ENCODE peak calls at places on chromosomes 12 and 14, in six cellular contexts. V is mammary epithelial cell, N is IMR-90, P is neural progenitor cell, S is endodermal cell, X is keratinocyte. J is an unnamed sample.

GRCh38 chr12:10623131-10623530 is 9.7 kb upstream of the MAGOHB start:
- DNase-seq in V (no peak), N (peak), P (no peak), S (no peak), X (no peak), J (peak)

GRCh38 chr12:51534216-51534615 is 56.8 kb upstream of the SCN8A start:
- DNase-seq in V (no peak), N (no peak), P (no peak), S (no peak), X (no peak), J (peak)

GRCh38 chr12:50239355-50239891 is 43.9 kb downstream of the LIMA1 start:
- DNase-seq in V (no peak), N (no peak), P (no peak), S (no peak), X (no peak), J (no peak)

GRCh38 chr12:84676787-84677186 is 235.8 kb downstream of the SLC6A15 start:
- DNase-seq in V (no peak), N (no peak), P (no peak), S (no peak), X (no peak), J (no peak)

GRCh38 chr14:20400965-20401593 is 12.2 kb downstream of the TEP1 start:
- DNase-seq in V (peak), N (peak), P (no peak), S (no peak), X (peak), J (peak)

GRCh38 chr12:124861492-124861891 is 2.2 kb downstream of the SCARB1 start:
- DNase-seq in V (peak), N (no peak), P (no peak), S (peak), X (no peak), J (peak)

GRCh38 chr12:132318618-132319033 is 10.8 kb downstream of the GALNT9 start:
- DNase-seq in V (no peak), N (no peak), P (no peak), S (no peak), X (no peak), J (no peak)

GRCh38 chr12:57844725-57845477 is 1.6 kb downstream of the CTDSP2 start:
- DNase-seq in V (peak), N (peak), P (peak), S (peak), X (no peak), J (peak)

GRCh38 chr14:73370561-73370960 is 87.8 kb downstream of the NUMB start:
- DNase-seq in V (no peak), N (no peak), P (no peak), S (no peak), X (no peak), J (no peak)

GRCh38 chr14:104999361-104999760 is 13.8 kb downstream of the CLBA1 start:
- DNase-seq in V (no peak), N (no peak), P (no peak), S (no peak), X (no peak), J (no peak)

GRCh38 chr12:7966558-7966957 is 30.6 kb upstream of the SLC2A3 start:
- DNase-seq in V (peak), N (no peak), P (no peak), S (no peak), X (no peak), J (peak)

GRCh38 chr12:132588319-132588718 is 22.1 kb downstream of the LRCOL1 start:
- DNase-seq in V (no peak), N (no peak), P (no peak), S (no peak), X (no peak), J (no peak)

GRCh38 chr14:81164167-81164774 is 56.5 kb downstream of the GTF2A1 start:
- DNase-seq in V (peak), N (peak), P (peak), S (peak), X (peak), J (peak)

GRCh38 chr12:122022393-122023338 is 982 bp downstream of the BCL7A start:
- DNase-seq in V (no peak), N (no peak), P (peak), S (peak), X (no peak), J (peak)

GRCh38 chr12:122023339-122024131 is 1.9 kb downstream of the BCL7A start:
- DNase-seq in V (peak), N (peak), P (peak), S (peak), X (no peak), J (peak)

GRCh38 chr12:122021822-122022392 is at the start of gene BCL7A:
- DNase-seq in V (peak), N (peak), P (peak), S (peak), X (no peak), J (peak)

GRCh38 chr12:122020795-122021192 is 890 bp upstream of the BCL7A start:
- DNase-seq in V (no peak), N (no peak), P (no peak), S (peak), X (no peak), J (no peak)

GRCh38 chr12:122021193-122021821 is 377 bp upstream of the BCL7A start:
- DNase-seq in V (no peak), N (no peak), P (peak), S (peak), X (no peak), J (peak)
- H3K4me3 ChIP-seq in V (peak), N (peak), P (peak), S (peak), X (peak), J (peak)

GRCh38 chr14:94376976-94377865 is 11.2 kb downstream of the SERPINA1 start:
- DNase-seq in V (no peak), N (no peak), P (no peak), S (peak), X (no peak), J (no peak)

GRCh38 chr14:94374749-94375148 is 13.7 kb downstream of the SERPINA1 start:
- DNase-seq in V (no peak), N (peak), P (no peak), S (no peak), X (no peak), J (no peak)

GRCh38 chr14:94377866-94378470 is 10.4 kb downstream of the SERPINA1 start:
- DNase-seq in V (no peak), N (no peak), P (no peak), S (peak), X (no peak), J (no peak)

GRCh38 chr14:94375552-94376107 is 12.8 kb downstream of the SERPINA1 start:
- DNase-seq in V (no peak), N (no peak), P (no peak), S (no peak), X (no peak), J (no peak)

GRCh38 chr14:94376108-94376975 is 12.1 kb downstream of the SERPINA1 start:
- DNase-seq in V (no peak), N (no peak), P (no peak), S (peak), X (no peak), J (no peak)
- H3K9ac ChIP-seq in V (no peak), N (no peak), P (no peak), S (no peak), X (no peak), J (no peak)

DNA sequence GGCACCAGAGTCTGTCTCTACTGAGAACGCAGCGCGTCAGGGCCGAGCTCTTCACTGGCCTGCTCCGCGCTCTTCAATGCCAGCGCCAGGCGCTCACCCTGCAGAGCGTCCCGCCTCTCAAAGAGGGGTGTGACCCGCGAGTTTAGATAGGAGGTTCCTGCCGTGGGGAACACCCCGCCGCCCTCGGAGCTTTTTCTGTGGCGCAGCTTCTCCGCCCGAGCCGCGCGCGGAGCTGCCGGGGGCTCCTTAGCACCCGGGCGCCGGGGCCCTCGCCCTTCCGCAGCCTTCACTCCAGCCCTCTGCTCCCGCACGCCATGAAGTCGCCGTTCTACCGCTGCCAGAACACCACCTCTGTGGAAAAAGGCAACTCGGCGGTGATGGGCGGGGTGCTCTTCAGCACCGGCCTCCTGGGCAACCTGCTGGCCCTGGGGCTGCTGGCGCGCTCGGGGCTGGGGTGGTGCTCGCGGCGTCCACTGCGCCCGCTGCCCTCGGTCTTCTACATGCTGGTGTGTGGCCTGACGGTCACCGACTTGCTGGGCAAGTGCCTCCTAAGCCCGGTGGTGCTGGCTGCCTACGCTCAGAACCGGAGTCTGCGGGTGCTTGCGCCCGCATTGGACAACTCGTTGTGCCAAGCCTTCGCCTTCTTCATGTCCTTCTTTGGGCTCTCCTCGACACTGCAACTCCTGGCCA is at the start of gene PTGDR:
- DNase-seq in V (peak), N (no peak), P (peak), S (peak), X (no peak), J (peak)
- H3K4me3 ChIP-seq in V (no peak), N (peak), P (peak), S (peak), X (no peak), J (peak)

GRCh38 chr12:116558280-116559079 is 701 bp upstream of the MAP1LC3B2 start:
- DNase-seq in V (no peak), N (no peak), P (no peak), S (no peak), X (no peak), J (no peak)
- H3K9ac ChIP-seq in V (peak), N (no peak), P (no peak), S (no peak), X (peak), J (peak)

DNA sequence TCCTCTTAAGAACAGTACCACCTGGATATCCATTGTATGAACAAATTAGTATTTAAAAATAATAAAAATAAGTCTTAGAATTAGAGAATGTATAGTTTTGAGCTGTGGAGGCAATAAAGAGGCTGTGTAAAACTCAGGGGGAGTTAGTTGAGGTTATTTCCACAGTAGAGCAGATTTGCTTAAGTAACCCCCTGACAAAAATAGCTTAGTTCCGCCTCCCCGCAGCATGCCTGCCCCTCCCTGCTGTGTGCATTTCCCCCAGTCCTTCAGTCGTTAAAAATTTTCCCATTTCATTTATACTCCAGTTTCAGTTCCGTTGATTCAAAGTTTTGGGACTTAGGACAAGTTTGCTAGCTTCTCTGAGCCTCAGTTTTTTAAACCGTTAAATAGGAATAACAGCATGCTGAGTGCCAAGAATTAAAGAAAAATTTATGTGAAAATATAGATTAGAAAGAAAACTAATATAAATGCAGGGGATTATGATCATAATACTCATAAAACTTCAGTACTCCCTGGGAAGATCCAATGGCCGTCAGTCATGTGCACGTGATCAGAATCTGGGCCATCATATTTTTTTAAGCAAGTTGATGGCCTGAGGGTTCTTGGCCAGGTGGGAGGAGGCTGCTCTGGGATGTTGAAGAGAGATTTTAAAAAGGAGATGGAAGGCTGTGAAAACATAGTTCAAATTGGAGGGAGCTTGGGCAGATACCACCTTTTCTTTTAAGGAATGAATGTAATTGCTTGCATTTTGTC is 14.5 kb upstream of the SLC38A2 start:
- DNase-seq in V (no peak), N (peak), P (peak), S (peak), X (no peak), J (peak)
- H3K4me3 ChIP-seq in V (no peak), N (peak), P (no peak), S (no peak), X (peak), J (peak)

DNA sequence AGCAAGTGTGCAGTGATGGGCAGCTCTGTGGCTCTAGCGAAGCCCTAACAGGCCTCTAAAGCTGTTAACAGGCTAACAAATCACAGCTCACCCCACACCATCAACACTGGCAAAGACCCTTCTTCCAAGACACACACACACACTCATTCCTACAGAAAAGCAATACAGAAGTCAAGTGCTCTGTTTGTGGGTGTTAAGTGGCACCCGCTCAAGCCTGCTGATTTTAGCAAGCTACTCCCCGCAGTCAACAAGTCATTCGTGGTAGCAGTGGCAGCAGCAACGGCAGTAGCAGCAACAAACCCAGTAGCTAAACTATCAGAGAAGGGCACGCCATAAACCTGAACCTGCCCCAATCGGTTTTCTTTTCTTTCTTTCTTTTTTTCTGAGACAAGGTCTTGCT is 80.7 kb upstream of the GPR68 start:
- DNase-seq in V (no peak), N (no peak), P (no peak), S (no peak), X (no peak), J (no peak)
- H3K9ac ChIP-seq in V (no peak), N (no peak), P (no peak), S (no peak), X (no peak), J (no peak)

DNA sequence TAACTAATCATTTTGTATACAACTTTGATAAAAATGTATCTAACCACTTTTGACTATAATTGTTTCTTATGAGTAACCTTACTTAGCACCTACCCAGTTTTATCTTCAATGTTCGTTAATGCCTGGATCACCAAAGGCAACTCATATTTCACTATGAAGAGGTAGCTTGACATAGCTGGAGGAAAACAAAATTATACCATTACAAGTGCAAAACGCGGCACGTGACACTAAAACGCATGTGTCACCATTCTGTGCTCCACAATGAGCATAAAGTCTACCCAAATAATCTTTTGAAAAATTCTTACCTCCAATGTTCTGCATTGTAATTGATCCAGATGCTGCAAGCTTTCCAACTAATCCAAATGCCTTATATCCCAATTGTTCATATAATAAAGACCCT is 5.8 kb downstream of the SLC38A2 start:
- DNase-seq in V (no peak), N (no peak), P (no peak), S (no peak), X (no peak), J (no peak)
- H3K4me3 ChIP-seq in V (peak), N (peak), P (no peak), S (peak), X (peak), J (peak)

DNA sequence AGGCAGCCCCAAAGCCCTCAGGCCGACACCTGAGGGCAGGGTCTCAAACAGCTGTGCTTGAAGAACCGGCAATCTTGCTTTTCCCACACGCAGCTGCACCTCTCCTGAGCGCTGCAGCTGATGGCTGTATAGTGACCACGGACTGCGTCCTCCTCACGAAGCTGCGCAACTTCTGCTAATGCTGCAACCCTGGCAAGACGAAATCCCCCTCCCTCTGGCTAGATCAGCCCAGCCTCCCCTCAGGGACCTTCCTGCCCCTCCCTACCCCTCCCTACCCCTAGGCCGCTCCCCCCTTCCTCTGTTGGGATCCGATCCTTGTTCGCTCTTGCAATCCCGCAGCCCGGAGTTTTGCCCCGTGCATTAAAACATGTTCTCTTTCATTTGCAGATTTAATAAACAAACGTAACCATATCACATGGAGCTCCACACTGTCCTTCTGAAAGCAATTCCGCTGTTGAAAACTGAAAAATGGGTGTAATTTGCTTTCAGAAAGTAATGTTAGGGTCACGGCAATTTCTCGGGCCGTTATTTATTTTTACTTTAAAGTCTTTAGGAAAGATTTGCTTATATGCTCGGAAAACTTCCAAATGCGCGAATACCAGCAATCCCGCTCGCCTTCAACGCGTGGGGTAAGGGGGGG is 4.8 kb upstream of the PAX9 start:
- DNase-seq in V (no peak), N (no peak), P (peak), S (no peak), X (no peak), J (peak)
- H3K9ac ChIP-seq in V (no peak), N (no peak), P (no peak), S (no peak), X (no peak), J (no peak)

DNA sequence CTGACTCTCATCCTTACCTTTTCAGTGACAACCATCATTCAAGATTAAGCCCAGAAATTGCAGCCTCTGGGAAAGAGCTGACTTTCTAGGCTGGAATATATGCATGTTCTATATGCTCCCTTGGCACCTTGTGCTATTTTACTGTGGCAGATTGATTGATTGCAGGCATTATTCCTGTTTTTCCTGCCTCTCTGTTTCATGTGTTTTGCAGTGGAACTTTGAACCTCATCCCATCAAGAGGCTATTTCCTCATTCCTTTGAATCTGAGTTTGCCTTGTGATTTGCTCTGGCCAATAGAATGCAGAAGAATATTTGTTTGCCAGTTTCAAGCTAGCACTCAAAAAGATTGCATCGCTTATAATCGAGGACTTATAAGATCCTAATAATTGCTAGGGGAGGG is 174.8 kb upstream of the DCN start:
- DNase-seq in V (no peak), N (no peak), P (no peak), S (no peak), X (no peak), J (no peak)
- H3K4me3 ChIP-seq in V (no peak), N (no peak), P (no peak), S (no peak), X (no peak), J (no peak)

DNA sequence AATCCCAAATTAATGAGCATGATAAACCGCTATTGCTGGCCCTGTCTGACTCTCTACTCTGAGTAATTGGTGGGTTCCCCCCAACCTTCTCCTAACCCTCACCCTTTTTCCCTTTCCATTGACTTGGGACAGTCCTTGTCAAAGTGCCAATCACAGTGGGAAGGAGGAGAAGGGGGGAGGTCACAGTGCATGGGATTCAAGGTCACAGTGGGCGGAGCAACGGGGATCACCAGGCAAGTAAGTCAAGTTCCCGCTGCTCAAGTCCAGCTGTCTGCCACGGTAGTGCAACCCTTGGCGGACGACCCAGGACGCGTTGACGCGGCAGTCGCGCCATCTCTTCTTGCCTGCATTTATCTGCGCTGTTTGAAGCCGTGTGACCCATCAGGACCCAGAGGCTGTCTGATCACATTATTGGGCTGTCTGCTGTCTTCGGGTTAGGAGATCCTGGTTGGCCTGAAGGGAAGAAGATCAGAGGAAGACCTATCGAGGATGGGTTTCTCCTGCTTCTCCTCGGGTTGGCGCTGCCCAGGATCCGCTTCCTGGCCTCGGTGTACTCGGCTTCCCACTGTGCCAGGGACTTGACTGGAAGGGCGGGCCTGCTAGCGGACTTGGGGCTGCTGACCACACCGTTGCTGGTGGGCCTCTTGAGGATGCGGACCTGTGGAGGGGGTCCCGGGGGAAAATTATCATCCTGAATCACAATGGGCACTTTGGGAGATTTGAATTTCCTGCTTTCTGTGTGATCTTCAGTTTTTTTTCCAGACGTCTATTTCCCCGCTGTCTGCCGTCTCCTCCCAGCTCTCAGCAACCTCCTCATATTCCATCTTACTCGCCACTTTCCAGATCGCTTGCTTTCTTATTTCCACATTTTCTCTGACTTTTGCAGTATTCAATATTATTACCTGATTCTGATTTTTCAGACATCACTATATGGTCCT is 3.1 kb upstream of the MDM2 start:
- DNase-seq in V (no peak), N (no peak), P (no peak), S (peak), X (no peak), J (no peak)
- H3K9ac ChIP-seq in V (no peak), N (no peak), P (no peak), S (peak), X (no peak), J (no peak)